ENCODE peak calls at places on chromosomes 1 and 21, in nine cellular contexts. One of them, this sample, is unnamed. For H3K9me3, the result is how much of the 10 kb centered on the place peaks cover.

GRCh38 chr1:12552111-12552888 is 65.7 kb downstream of the DHRS3 start:
- DNase-seq in mucosa of descending colon: no peak
- DNase-seq in upper lobe of right lung: peak
- DNase-seq in AG04450: no peak
- DNase-seq in H1: no peak
- DNase-seq in CD4-positive, alpha-beta memory T cell: no peak
- DNase-seq in GM23248: no peak
- DNase-seq in OCI-LY7: no peak
- DNase-seq in endodermal cell: no peak
- DNase-seq in this sample: no peak

GRCh38 chr1:97919568-97920261 is 1.1 kb downstream of the DPYD start:
- DNase-seq in mucosa of descending colon: no peak
- DNase-seq in upper lobe of right lung: no peak
- DNase-seq in AG04450: no peak
- DNase-seq in H1: no peak
- DNase-seq in CD4-positive, alpha-beta memory T cell: no peak
- DNase-seq in GM23248: peak
- DNase-seq in OCI-LY7: peak
- DNase-seq in endodermal cell: no peak
- DNase-seq in this sample: no peak

GRCh38 chr1:27402349-27402754 is 9.9 kb downstream of the GPR3 start:
- DNase-seq in mucosa of descending colon: peak
- DNase-seq in upper lobe of right lung: peak
- DNase-seq in AG04450: no peak
- DNase-seq in H1: peak
- DNase-seq in CD4-positive, alpha-beta memory T cell: no peak
- DNase-seq in GM23248: peak
- DNase-seq in OCI-LY7: no peak
- DNase-seq in endodermal cell: peak
- DNase-seq in this sample: no peak

GRCh38 chr1:145985502-145986439 is 10.6 kb downstream of the TXNIP start:
- DNase-seq in mucosa of descending colon: no peak
- DNase-seq in upper lobe of right lung: peak
- DNase-seq in AG04450: no peak
- DNase-seq in H1: no peak
- DNase-seq in CD4-positive, alpha-beta memory T cell: no peak
- DNase-seq in GM23248: peak
- DNase-seq in OCI-LY7: no peak
- DNase-seq in endodermal cell: no peak
- DNase-seq in this sample: no peak

GRCh38 chr1:81703736-81704463 is 96.8 kb upstream of the ADGRL2 start:
- DNase-seq in mucosa of descending colon: no peak
- DNase-seq in upper lobe of right lung: no peak
- DNase-seq in AG04450: no peak
- DNase-seq in H1: no peak
- DNase-seq in CD4-positive, alpha-beta memory T cell: no peak
- DNase-seq in GM23248: peak
- DNase-seq in OCI-LY7: no peak
- DNase-seq in endodermal cell: peak
- DNase-seq in this sample: no peak

GRCh38 chr1:10900691-10901090 is 104.2 kb upstream of the CASZ1 start:
- DNase-seq in mucosa of descending colon: no peak
- DNase-seq in upper lobe of right lung: no peak
- DNase-seq in AG04450: no peak
- DNase-seq in H1: no peak
- DNase-seq in CD4-positive, alpha-beta memory T cell: no peak
- DNase-seq in GM23248: peak
- DNase-seq in OCI-LY7: no peak
- DNase-seq in endodermal cell: peak
- DNase-seq in this sample: no peak

GRCh38 chr21:18832950-18833349 is 429.4 kb upstream of the TMPRSS15 start:
- DNase-seq in mucosa of descending colon: no peak
- DNase-seq in upper lobe of right lung: no peak
- DNase-seq in AG04450: no peak
- DNase-seq in H1: no peak
- DNase-seq in CD4-positive, alpha-beta memory T cell: no peak
- DNase-seq in GM23248: no peak
- DNase-seq in OCI-LY7: no peak
- DNase-seq in endodermal cell: no peak
- DNase-seq in this sample: no peak

GRCh38 chr1:35449334-35450008 is 107.7 kb downstream of the KIAA0319L start:
- DNase-seq in mucosa of descending colon: no peak
- DNase-seq in upper lobe of right lung: no peak
- DNase-seq in AG04450: peak
- DNase-seq in H1: no peak
- DNase-seq in CD4-positive, alpha-beta memory T cell: no peak
- DNase-seq in GM23248: peak
- DNase-seq in OCI-LY7: no peak
- DNase-seq in endodermal cell: no peak
- DNase-seq in this sample: no peak

GRCh38 chr1:34500451-34500850 is 254.4 kb upstream of the GJB5 start:
- DNase-seq in mucosa of descending colon: peak
- DNase-seq in upper lobe of right lung: peak
- DNase-seq in AG04450: no peak
- DNase-seq in H1: peak
- DNase-seq in CD4-positive, alpha-beta memory T cell: no peak
- DNase-seq in GM23248: peak
- DNase-seq in OCI-LY7: no peak
- DNase-seq in endodermal cell: peak
- DNase-seq in this sample: no peak

GRCh38 chr1:46041551-46041950 is 90.9 kb downstream of the PIK3R3 start:
- DNase-seq in mucosa of descending colon: no peak
- DNase-seq in upper lobe of right lung: no peak
- DNase-seq in AG04450: no peak
- DNase-seq in H1: no peak
- DNase-seq in CD4-positive, alpha-beta memory T cell: no peak
- DNase-seq in GM23248: no peak
- DNase-seq in OCI-LY7: peak
- DNase-seq in endodermal cell: no peak
- DNase-seq in this sample: no peak

GRCh38 chr1:26418865-26419349 is 8.3 kb downstream of the LIN28A start:
- DNase-seq in mucosa of descending colon: no peak
- DNase-seq in upper lobe of right lung: no peak
- DNase-seq in AG04450: no peak
- DNase-seq in H1: peak
- DNase-seq in CD4-positive, alpha-beta memory T cell: no peak
- DNase-seq in GM23248: no peak
- DNase-seq in OCI-LY7: no peak
- DNase-seq in endodermal cell: peak
- DNase-seq in this sample: no peak

GRCh38 chr1:107782192-107782845 is 182.7 kb downstream of the VAV3 start:
- DNase-seq in mucosa of descending colon: peak
- DNase-seq in upper lobe of right lung: no peak
- DNase-seq in AG04450: peak
- DNase-seq in H1: no peak
- DNase-seq in CD4-positive, alpha-beta memory T cell: peak
- DNase-seq in GM23248: peak
- DNase-seq in OCI-LY7: peak
- DNase-seq in endodermal cell: no peak
- DNase-seq in this sample: peak

GRCh38 chr1:47424336-47424982 is 8.4 kb downstream of the FOXE3 start:
- DNase-seq in mucosa of descending colon: peak
- DNase-seq in upper lobe of right lung: no peak
- DNase-seq in AG04450: no peak
- DNase-seq in H1: peak
- DNase-seq in CD4-positive, alpha-beta memory T cell: no peak
- DNase-seq in GM23248: peak
- DNase-seq in OCI-LY7: peak
- DNase-seq in endodermal cell: peak
- DNase-seq in this sample: no peak

GRCh38 chr21:44431300-44431699 is 24.0 kb upstream of the LRRC3 start:
- DNase-seq in mucosa of descending colon: no peak
- DNase-seq in upper lobe of right lung: no peak
- DNase-seq in AG04450: no peak
- DNase-seq in H1: no peak
- DNase-seq in CD4-positive, alpha-beta memory T cell: no peak
- DNase-seq in GM23248: no peak
- DNase-seq in OCI-LY7: no peak
- DNase-seq in endodermal cell: peak
- DNase-seq in this sample: no peak

GRCh38 chr1:206698011-206698410 is 13.3 kb downstream of the MAPKAPK2 start:
- DNase-seq in mucosa of descending colon: no peak
- DNase-seq in upper lobe of right lung: no peak
- DNase-seq in AG04450: no peak
- DNase-seq in H1: no peak
- DNase-seq in CD4-positive, alpha-beta memory T cell: no peak
- DNase-seq in GM23248: no peak
- DNase-seq in OCI-LY7: no peak
- DNase-seq in endodermal cell: no peak
- DNase-seq in this sample: no peak

GRCh38 chr1:80582980-80583379 is 1217.8 kb upstream of the ADGRL2 start:
- DNase-seq in mucosa of descending colon: no peak
- DNase-seq in upper lobe of right lung: no peak
- DNase-seq in AG04450: no peak
- DNase-seq in H1: no peak
- DNase-seq in CD4-positive, alpha-beta memory T cell: no peak
- DNase-seq in GM23248: no peak
- DNase-seq in OCI-LY7: no peak
- DNase-seq in endodermal cell: no peak
- DNase-seq in this sample: no peak

DNA sequence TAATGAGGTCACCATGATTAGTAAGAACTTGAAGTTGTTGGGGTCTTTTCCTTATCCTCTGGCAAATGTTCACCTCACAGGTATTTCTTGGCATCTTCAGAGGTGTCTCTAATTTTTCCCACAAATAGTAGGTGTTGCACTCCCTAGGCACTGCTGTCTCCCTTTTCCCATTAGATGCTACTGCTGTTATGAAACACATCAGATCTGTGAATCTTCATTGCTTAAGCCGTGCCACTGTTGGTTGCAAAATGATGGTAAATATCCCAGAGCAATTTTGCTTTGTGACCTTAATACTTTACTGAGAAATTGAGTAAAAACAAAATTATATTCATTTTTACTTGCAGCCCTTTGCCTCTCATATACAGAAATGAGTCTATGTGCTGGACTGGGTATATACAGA is 169.6 kb downstream of the KCNK2 start:
- DNase-seq in mucosa of descending colon: no peak
- DNase-seq in upper lobe of right lung: no peak
- DNase-seq in AG04450: no peak
- DNase-seq in H1: no peak
- DNase-seq in CD4-positive, alpha-beta memory T cell: no peak
- DNase-seq in GM23248: no peak
- DNase-seq in OCI-LY7: no peak
- DNase-seq in endodermal cell: no peak
- DNase-seq in this sample: no peak
- H3K4me3 ChIP-seq in mucosa of descending colon: no peak
- H3K4me3 ChIP-seq in upper lobe of right lung: no peak
- H3K4me3 ChIP-seq in AG04450: no peak
- H3K4me3 ChIP-seq in H1: no peak
- H3K4me3 ChIP-seq in CD4-positive, alpha-beta memory T cell: no peak
- H3K4me3 ChIP-seq in GM23248: no peak
- H3K4me3 ChIP-seq in OCI-LY7: no peak
- H3K4me3 ChIP-seq in endodermal cell: no peak
- H3K4me3 ChIP-seq in this sample: no peak

GRCh38 chr1:247210062-247210385 is 38.2 kb upstream of the ZNF124 start:
- DNase-seq in mucosa of descending colon: no peak
- DNase-seq in upper lobe of right lung: no peak
- DNase-seq in AG04450: no peak
- DNase-seq in H1: no peak
- DNase-seq in CD4-positive, alpha-beta memory T cell: no peak
- DNase-seq in GM23248: no peak
- DNase-seq in OCI-LY7: no peak
- DNase-seq in endodermal cell: no peak
- DNase-seq in this sample: no peak

GRCh38 chr1:247209306-247209900 is 37.6 kb upstream of the ZNF124 start:
- DNase-seq in mucosa of descending colon: no peak
- DNase-seq in upper lobe of right lung: no peak
- DNase-seq in AG04450: no peak
- DNase-seq in H1: no peak
- DNase-seq in CD4-positive, alpha-beta memory T cell: no peak
- DNase-seq in GM23248: peak
- DNase-seq in OCI-LY7: no peak
- DNase-seq in endodermal cell: no peak
- DNase-seq in this sample: no peak

GRCh38 chr1:247204177-247204647 is 32.4 kb upstream of the ZNF124 start:
- DNase-seq in mucosa of descending colon: no peak
- DNase-seq in upper lobe of right lung: no peak
- DNase-seq in AG04450: no peak
- DNase-seq in H1: no peak
- DNase-seq in CD4-positive, alpha-beta memory T cell: no peak
- DNase-seq in GM23248: no peak
- DNase-seq in OCI-LY7: no peak
- DNase-seq in endodermal cell: no peak
- DNase-seq in this sample: no peak
- H3K9me3 ChIP-seq in mucosa of descending colon: under half
- H3K9me3 ChIP-seq in upper lobe of right lung: under half
- H3K9me3 ChIP-seq in AG04450: under half
- H3K9me3 ChIP-seq in H1: under half
- H3K9me3 ChIP-seq in CD4-positive, alpha-beta memory T cell: under half
- H3K9me3 ChIP-seq in GM23248: under half
- H3K9me3 ChIP-seq in OCI-LY7: under half
- H3K9me3 ChIP-seq in endodermal cell: under half
- H3K9me3 ChIP-seq in this sample: under half

GRCh38 chr1:38043036-38043747 is 3.4 kb downstream of the POU3F1 start:
- DNase-seq in mucosa of descending colon: no peak
- DNase-seq in upper lobe of right lung: peak
- DNase-seq in AG04450: no peak
- DNase-seq in H1: no peak
- DNase-seq in CD4-positive, alpha-beta memory T cell: no peak
- DNase-seq in GM23248: no peak
- DNase-seq in OCI-LY7: no peak
- DNase-seq in endodermal cell: no peak
- DNase-seq in this sample: no peak
- H3K4me3 ChIP-seq in mucosa of descending colon: no peak
- H3K4me3 ChIP-seq in upper lobe of right lung: no peak
- H3K4me3 ChIP-seq in AG04450: no peak
- H3K4me3 ChIP-seq in H1: peak
- H3K4me3 ChIP-seq in CD4-positive, alpha-beta memory T cell: no peak
- H3K4me3 ChIP-seq in GM23248: no peak
- H3K4me3 ChIP-seq in OCI-LY7: no peak
- H3K4me3 ChIP-seq in endodermal cell: no peak
- H3K4me3 ChIP-seq in this sample: no peak

DNA sequence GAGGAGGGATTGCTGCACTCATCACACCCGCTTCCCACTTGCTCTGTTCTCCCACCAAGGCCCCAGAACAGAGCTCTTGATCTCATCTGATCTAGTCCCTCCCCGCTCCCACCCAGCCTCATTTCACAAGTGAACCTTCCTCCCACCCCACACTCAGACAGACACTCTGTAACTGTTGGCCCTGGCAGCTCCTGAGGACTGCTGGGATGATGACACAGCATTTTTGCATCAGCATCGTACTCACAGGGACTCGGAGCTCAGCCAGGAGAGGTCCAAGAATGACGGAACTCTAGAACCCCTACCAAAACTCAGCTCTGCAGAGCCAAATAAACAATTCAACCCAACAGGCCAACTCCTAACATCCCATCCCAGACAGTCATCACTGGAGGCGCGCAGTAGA is 11.2 kb upstream of the ZNF124 start:
- DNase-seq in mucosa of descending colon: no peak
- DNase-seq in upper lobe of right lung: no peak
- DNase-seq in AG04450: no peak
- DNase-seq in H1: no peak
- DNase-seq in CD4-positive, alpha-beta memory T cell: no peak
- DNase-seq in GM23248: no peak
- DNase-seq in OCI-LY7: no peak
- DNase-seq in endodermal cell: no peak
- DNase-seq in this sample: no peak
- H3K9me3 ChIP-seq in mucosa of descending colon: under half
- H3K9me3 ChIP-seq in upper lobe of right lung: under half
- H3K9me3 ChIP-seq in AG04450: under half
- H3K9me3 ChIP-seq in H1: under half
- H3K9me3 ChIP-seq in CD4-positive, alpha-beta memory T cell: under half
- H3K9me3 ChIP-seq in GM23248: under half
- H3K9me3 ChIP-seq in OCI-LY7: under half
- H3K9me3 ChIP-seq in endodermal cell: under half
- H3K9me3 ChIP-seq in this sample: under half

This sample was measured in effector memory CD4-positive, alpha-beta T cell.